ENCODE peak calls at places on chromosomes 3 and 15, in eight cellular contexts. U is thoracic aorta, Z is lower lobe of right lung, Q is heart right ventricle, E is hepatocyte, O is esophagus squamous epithelium, T is cardiac fibroblast, C is ovary. A is an unnamed sample.

GRCh38 chr3:124119056-124119721 is 127.3 kb upstream of the ROPN1 start:
- DNase-seq in U (no peak), Z (no peak), Q (no peak), E (no peak), O (no peak), T (peak; percentile 74), C (no peak), A (peak; percentile 45)

GRCh38 chr15:73058437-73058836 is 6.2 kb downstream of the NEO1 start:
- DNase-seq in U (no peak), Z (no peak), Q (no peak), E (no peak), O (no peak), T (no peak), C (no peak), A (no peak)

GRCh38 chr3:173660645-173661299 is 263.2 kb downstream of the NLGN1 start:
- DNase-seq in U (no peak), Z (no peak), Q (no peak), E (no peak), O (no peak), T (peak; percentile 41), C (no peak), A (peak; percentile 48)

GRCh38 chr15:62886431-62887071 is 156.0 kb upstream of the TPM1 start:
- DNase-seq in U (no peak), Z (no peak), Q (no peak), E (no peak), O (no peak), T (peak; percentile 65), C (peak; percentile 55), A (peak; percentile 85)

GRCh38 chr15:78951841-78952238 is 7.0 kb upstream of the CTSH start:
- DNase-seq in U (no peak), Z (no peak), Q (no peak), E (peak; percentile 64), O (no peak), T (peak; percentile 27), C (no peak), A (no peak)

GRCh38 chr3:158742861-158743260 is 10.6 kb upstream of the RARRES1 start:
- DNase-seq in U (no peak), Z (no peak), Q (no peak), E (no peak), O (no peak), T (peak; percentile 64), C (no peak), A (peak; percentile 46)

GRCh38 chr15:70487380-70487725 is 276.0 kb downstream of the UACA start:
- DNase-seq in U (no peak), Z (no peak), Q (no peak), E (no peak), O (no peak), T (no peak), C (no peak), A (no peak)

GRCh38 chr15:26970712-26971210 is at the start of gene GABRG3:
- DNase-seq in U (no peak), Z (no peak), Q (no peak), E (peak; percentile 44), O (no peak), T (no peak), C (no peak), A (no peak)

GRCh38 chr15:39990706-39991105 is 48.3 kb downstream of the SRP14 start:
- DNase-seq in U (no peak), Z (no peak), Q (no peak), E (no peak), O (no peak), T (no peak), C (no peak), A (no peak)

GRCh38 chr15:90400759-90401314 is 12.8 kb downstream of the IQGAP1 start:
- DNase-seq in U (no peak), Z (peak; percentile 76), Q (peak; percentile 85), E (peak; percentile 89), O (peak; percentile 21), T (peak; percentile 97), C (peak; percentile 61), A (peak; percentile 97)

GRCh38 chr3:122012821-122013220 is 9.2 kb downstream of the ILDR1 start:
- DNase-seq in U (no peak), Z (no peak), Q (no peak), E (no peak), O (no peak), T (no peak), C (no peak), A (no peak)

GRCh38 chr3:114235431-114235830 is 1.9 kb downstream of the ZNF80 start:
- DNase-seq in U (no peak), Z (no peak), Q (no peak), E (no peak), O (no peak), T (no peak), C (no peak), A (no peak)

GRCh38 chr15:93584021-93584420 is 495.0 kb upstream of the RGMA start:
- DNase-seq in U (no peak), Z (no peak), Q (peak; percentile 9), E (no peak), O (no peak), T (no peak), C (peak; percentile 59), A (no peak)

GRCh38 chr3:149830902-149831301 is 17.9 kb downstream of the RNF13 start:
- DNase-seq in U (no peak), Z (no peak), Q (no peak), E (no peak), O (no peak), T (no peak), C (no peak), A (no peak)

GRCh38 chr3:46367811-46368210 is 2.9 kb upstream of the CCR5 start:
- DNase-seq in U (no peak), Z (no peak), Q (no peak), E (peak; percentile 38), O (no peak), T (no peak), C (no peak), A (no peak)

GRCh38 chr15:76338555-76339301 is 2.2 kb downstream of the ISL2 start:
- DNase-seq in U (no peak), Z (no peak), Q (no peak), E (no peak), O (no peak), T (no peak), C (no peak), A (no peak)

GRCh38 chr3:156551746-156552145 is 3.2 kb downstream of the SSR3 start:
- DNase-seq in U (no peak), Z (no peak), Q (no peak), E (no peak), O (no peak), T (peak; percentile 96), C (no peak), A (peak; percentile 77)
- H3K4me3 ChIP-seq in U (no peak overlapping the region), Z (no peak overlapping the region), Q (no peak overlapping the region), E (no peak overlapping the region), O (no peak overlapping the region), T (peak overlapping the region; percentile 84), C (no peak overlapping the region), A (no peak overlapping the region)

GRCh38 chr3:141049681-141050080 is 1.5 kb upstream of the SPSB4 start:
- DNase-seq in U (no peak), Z (no peak), Q (no peak), E (no peak), O (no peak), T (no peak), C (no peak), A (no peak)
- TF ChIP-seq CTCF in U (peak; percentile 14), Z (no peak), Q (peak; percentile 21), E (no peak), O (no peak), T (no peak), C (no peak), A (peak; percentile 20)

GRCh38 chr3:50155891-50156290 is 767 bp downstream of the SEMA3F start:
- DNase-seq in U (no peak), Z (no peak), Q (no peak), E (no peak), O (no peak), T (no peak), C (no peak), A (no peak)

GRCh38 chr3:50154476-50154839 is 666 bp upstream of the SEMA3F start:
- DNase-seq in U (no peak), Z (peak; percentile 66), Q (no peak), E (no peak), O (no peak), T (no peak), C (peak; percentile 48), A (no peak)

GRCh38 chr3:50154840-50155490 is at the start of gene SEMA3F:
- DNase-seq in U (no peak), Z (peak; percentile 80), Q (peak; percentile 39), E (peak; percentile 87), O (no peak), T (peak; percentile 44), C (peak; percentile 71), A (peak; percentile 55)

GRCh38 chr3:50156549-50156948 is 1.4 kb downstream of the SEMA3F start:
- DNase-seq in U (no peak), Z (no peak), Q (no peak), E (no peak), O (no peak), T (no peak), C (no peak), A (no peak)

GRCh38 chr3:50155491-50155878 is 361 bp downstream of the SEMA3F start:
- DNase-seq in U (no peak), Z (no peak), Q (no peak), E (no peak), O (no peak), T (no peak), C (no peak), A (no peak)
- H3K4me3 ChIP-seq in U (peak overlapping the region; percentile 69), Z (peak overlapping the region; percentile 63), Q (peak overlapping the region; percentile 67), E (peak overlapping the region; percentile 52), O (peak overlapping the region; percentile 80), T (peak overlapping the region; percentile 52), C (peak overlapping the region; percentile 39), A (peak overlapping the region; percentile 45)

GRCh38 chr3:98593046-98593936 is at the start of gene CPOX:
- DNase-seq in U (peak; percentile 68), Z (peak; percentile 93), Q (peak; percentile 89), E (peak; percentile 95), O (peak; percentile 34), T (peak; percentile 91), C (peak; percentile 85), A (peak; percentile 87)
- TF ChIP-seq CTCF in U (no peak), Z (no peak), Q (no peak), E (no peak), O (no peak), T (no peak), C (no peak), A (no peak)